ENCODE peak calls at places on chromosomes 11 and 22, in seven cellular contexts. One of them, this sample, is unnamed. For H3K4me1, the result is how much of the 10 kb centered on the place peaks cover.

GRCh38 chr22:50621491-50621880 is 6.5 kb downstream of the ARSA start:
- DNase-seq in PC-9: no peak
- DNase-seq in neuronal stem cell: no peak
- DNase-seq in pancreas: no peak
- DNase-seq in mesenchymal stem cell: no peak
- DNase-seq in A549: no peak
- DNase-seq in kidney: no peak
- DNase-seq in this sample: no peak

GRCh38 chr11:120295110-120295509 is 30.0 kb upstream of the TLCD5 start:
- DNase-seq in PC-9: peak
- DNase-seq in neuronal stem cell: no peak
- DNase-seq in pancreas: peak
- DNase-seq in mesenchymal stem cell: no peak
- DNase-seq in A549: no peak
- DNase-seq in kidney: no peak
- DNase-seq in this sample: no peak

GRCh38 chr11:114162719-114163123 is 103.2 kb downstream of the ZBTB16 start:
- DNase-seq in PC-9: peak
- DNase-seq in neuronal stem cell: no peak
- DNase-seq in pancreas: peak
- DNase-seq in mesenchymal stem cell: peak
- DNase-seq in A549: peak
- DNase-seq in kidney: peak
- DNase-seq in this sample: peak

GRCh38 chr11:101707477-101707876 is 123.7 kb upstream of the TRPC6 start:
- DNase-seq in PC-9: no peak
- DNase-seq in neuronal stem cell: no peak
- DNase-seq in pancreas: no peak
- DNase-seq in mesenchymal stem cell: no peak
- DNase-seq in A549: no peak
- DNase-seq in kidney: no peak
- DNase-seq in this sample: no peak

GRCh38 chr22:37781434-37782059 is 26.2 kb upstream of the GCAT start:
- DNase-seq in PC-9: no peak
- DNase-seq in neuronal stem cell: no peak
- DNase-seq in pancreas: no peak
- DNase-seq in mesenchymal stem cell: no peak
- DNase-seq in A549: peak
- DNase-seq in kidney: peak
- DNase-seq in this sample: no peak

GRCh38 chr11:119993732-119994131 is 144.2 kb downstream of the TRIM29 start:
- DNase-seq in PC-9: no peak
- DNase-seq in neuronal stem cell: no peak
- DNase-seq in pancreas: peak
- DNase-seq in mesenchymal stem cell: no peak
- DNase-seq in A549: no peak
- DNase-seq in kidney: no peak
- DNase-seq in this sample: no peak

GRCh38 chr11:125542709-125543108 is 26.6 kb upstream of the EI24 start:
- DNase-seq in PC-9: no peak
- DNase-seq in neuronal stem cell: no peak
- DNase-seq in pancreas: no peak
- DNase-seq in mesenchymal stem cell: no peak
- DNase-seq in A549: no peak
- DNase-seq in kidney: no peak
- DNase-seq in this sample: no peak

GRCh38 chr11:32316846-32317525 is 118.4 kb downstream of the WT1 start:
- DNase-seq in PC-9: no peak
- DNase-seq in neuronal stem cell: no peak
- DNase-seq in pancreas: no peak
- DNase-seq in mesenchymal stem cell: peak
- DNase-seq in A549: no peak
- DNase-seq in kidney: no peak
- DNase-seq in this sample: no peak

GRCh38 chr11:33268945-33269567 is 11.9 kb downstream of the HIPK3 start:
- DNase-seq in PC-9: no peak
- DNase-seq in neuronal stem cell: no peak
- DNase-seq in pancreas: no peak
- DNase-seq in mesenchymal stem cell: peak
- DNase-seq in A549: no peak
- DNase-seq in kidney: no peak
- DNase-seq in this sample: no peak

GRCh38 chr22:45328822-45329535 is 19.2 kb downstream of the FAM118A start:
- DNase-seq in PC-9: no peak
- DNase-seq in neuronal stem cell: no peak
- DNase-seq in pancreas: no peak
- DNase-seq in mesenchymal stem cell: no peak
- DNase-seq in A549: no peak
- DNase-seq in kidney: no peak
- DNase-seq in this sample: peak

GRCh38 chr11:64553554-64554201 is 37.3 kb upstream of the SLC22A12 start:
- DNase-seq in PC-9: no peak
- DNase-seq in neuronal stem cell: peak
- DNase-seq in pancreas: peak
- DNase-seq in mesenchymal stem cell: peak
- DNase-seq in A549: peak
- DNase-seq in kidney: peak
- DNase-seq in this sample: peak

GRCh38 chr22:40235418-40235817 is 57.7 kb downstream of the TNRC6B start:
- DNase-seq in PC-9: no peak
- DNase-seq in neuronal stem cell: no peak
- DNase-seq in pancreas: no peak
- DNase-seq in mesenchymal stem cell: no peak
- DNase-seq in A549: no peak
- DNase-seq in kidney: no peak
- DNase-seq in this sample: no peak

GRCh38 chr11:11081273-11081672 is 223.4 kb upstream of the ZBED5 start:
- DNase-seq in PC-9: no peak
- DNase-seq in neuronal stem cell: no peak
- DNase-seq in pancreas: no peak
- DNase-seq in mesenchymal stem cell: no peak
- DNase-seq in A549: no peak
- DNase-seq in kidney: no peak
- DNase-seq in this sample: no peak

GRCh38 chr22:23058063-23058462 is 12.3 kb upstream of the GNAZ start:
- DNase-seq in PC-9: no peak
- DNase-seq in neuronal stem cell: no peak
- DNase-seq in pancreas: no peak
- DNase-seq in mesenchymal stem cell: no peak
- DNase-seq in A549: no peak
- DNase-seq in kidney: no peak
- DNase-seq in this sample: no peak

GRCh38 chr11:67583319-67584204 is at the start of gene GSTP1:
- DNase-seq in PC-9: peak
- DNase-seq in neuronal stem cell: peak
- DNase-seq in pancreas: peak
- DNase-seq in mesenchymal stem cell: peak
- DNase-seq in A549: peak
- DNase-seq in kidney: peak
- DNase-seq in this sample: peak
- H3K4me3 ChIP-seq in PC-9: peak
- H3K4me3 ChIP-seq in neuronal stem cell: peak
- H3K4me3 ChIP-seq in pancreas: peak
- H3K4me3 ChIP-seq in mesenchymal stem cell: peak
- H3K4me3 ChIP-seq in A549: peak
- H3K4me3 ChIP-seq in kidney: peak
- H3K4me3 ChIP-seq in this sample: peak

GRCh38 chr22:26713823-26714449 is 56.5 kb downstream of the MIAT start:
- DNase-seq in PC-9: no peak
- DNase-seq in neuronal stem cell: no peak
- DNase-seq in pancreas: no peak
- DNase-seq in mesenchymal stem cell: peak
- DNase-seq in A549: peak
- DNase-seq in kidney: no peak
- DNase-seq in this sample: peak

GRCh38 chr22:26711205-26711958 is 54.0 kb downstream of the MIAT start:
- DNase-seq in PC-9: no peak
- DNase-seq in neuronal stem cell: no peak
- DNase-seq in pancreas: no peak
- DNase-seq in mesenchymal stem cell: peak
- DNase-seq in A549: no peak
- DNase-seq in kidney: no peak
- DNase-seq in this sample: no peak

GRCh38 chr22:26714971-26715370 is 57.6 kb downstream of the MIAT start:
- DNase-seq in PC-9: no peak
- DNase-seq in neuronal stem cell: no peak
- DNase-seq in pancreas: no peak
- DNase-seq in mesenchymal stem cell: no peak
- DNase-seq in A549: no peak
- DNase-seq in kidney: no peak
- DNase-seq in this sample: no peak

GRCh38 chr22:26709617-26710390 is 52.4 kb downstream of the MIAT start:
- DNase-seq in PC-9: no peak
- DNase-seq in neuronal stem cell: no peak
- DNase-seq in pancreas: no peak
- DNase-seq in mesenchymal stem cell: peak
- DNase-seq in A549: no peak
- DNase-seq in kidney: no peak
- DNase-seq in this sample: no peak

DNA sequence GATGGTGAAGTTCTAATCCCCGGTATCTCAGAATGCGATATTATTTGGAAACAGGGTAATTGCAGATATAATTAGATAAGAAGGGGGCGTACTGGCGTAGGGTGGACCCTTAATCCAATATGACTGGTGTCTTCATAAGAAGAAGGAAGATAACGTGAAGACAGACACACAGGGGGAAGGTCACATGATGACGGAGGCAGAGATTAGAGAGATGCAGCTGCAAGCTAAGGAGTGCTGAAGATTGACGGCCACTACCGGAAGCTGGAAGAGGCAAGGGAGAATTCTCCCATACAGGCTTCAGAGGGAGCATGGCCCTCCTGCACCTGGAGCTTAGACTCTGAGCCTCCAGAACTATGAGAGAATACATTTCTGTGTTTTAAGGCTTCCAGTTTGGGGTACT is 54.8 kb downstream of the MIAT start:
- DNase-seq in PC-9: no peak
- DNase-seq in neuronal stem cell: no peak
- DNase-seq in pancreas: no peak
- DNase-seq in mesenchymal stem cell: peak
- DNase-seq in A549: no peak
- DNase-seq in kidney: no peak
- DNase-seq in this sample: no peak
- H3K4me1 ChIP-seq in PC-9: under half
- H3K4me1 ChIP-seq in neuronal stem cell: under half
- H3K4me1 ChIP-seq in pancreas: under half
- H3K4me1 ChIP-seq in mesenchymal stem cell: under half
- H3K4me1 ChIP-seq in A549: under half
- H3K4me1 ChIP-seq in kidney: under half
- H3K4me1 ChIP-seq in this sample: under half

DNA sequence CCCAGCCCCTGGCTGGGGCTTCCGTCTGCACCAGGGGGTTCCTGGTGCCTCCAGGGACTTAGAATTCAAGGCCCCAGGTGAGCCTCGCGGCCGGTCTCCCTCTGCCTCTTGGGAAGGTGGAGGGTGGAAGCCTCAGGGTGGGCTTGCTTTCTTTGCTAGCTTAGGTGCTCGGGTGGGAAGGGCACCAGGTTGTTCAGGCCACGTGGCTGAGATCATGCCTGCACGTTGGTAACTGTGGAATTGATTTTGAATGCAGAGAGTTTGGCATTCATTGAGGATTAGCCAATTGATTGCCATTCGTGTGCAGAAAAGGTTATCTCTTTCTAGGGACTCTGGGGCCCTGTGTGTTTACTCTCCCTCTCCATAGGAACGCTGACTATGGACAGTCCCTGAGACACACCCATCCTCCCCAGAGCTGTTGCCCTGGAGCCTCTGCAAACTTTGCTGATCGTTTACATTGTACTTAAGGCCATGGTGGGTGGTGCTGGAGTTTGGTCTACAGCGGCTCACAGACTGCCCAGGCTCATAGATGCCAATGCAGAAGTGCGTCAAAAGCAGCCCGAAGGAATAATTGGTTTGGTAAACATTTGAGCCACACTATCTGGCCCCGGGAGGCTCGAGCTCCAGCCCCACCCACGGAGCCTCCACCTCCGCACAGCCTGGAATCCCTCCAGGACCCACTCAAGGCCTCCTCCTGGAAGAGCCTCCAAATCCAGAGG is 1457.7 kb downstream of the BRD1 start:
- DNase-seq in PC-9: no peak
- DNase-seq in neuronal stem cell: no peak
- DNase-seq in pancreas: no peak
- DNase-seq in mesenchymal stem cell: no peak
- DNase-seq in A549: peak
- DNase-seq in kidney: no peak
- DNase-seq in this sample: no peak
- H3K27ac ChIP-seq in PC-9: no peak
- H3K27ac ChIP-seq in neuronal stem cell: no peak
- H3K27ac ChIP-seq in pancreas: no peak
- H3K27ac ChIP-seq in mesenchymal stem cell: no peak
- H3K27ac ChIP-seq in A549: peak
- H3K27ac ChIP-seq in kidney: no peak
- H3K27ac ChIP-seq in this sample: no peak

GRCh38 chr11:133950874-133951483 is 5.8 kb downstream of the IGSF9B start:
- DNase-seq in PC-9: no peak
- DNase-seq in neuronal stem cell: no peak
- DNase-seq in pancreas: no peak
- DNase-seq in mesenchymal stem cell: no peak
- DNase-seq in A549: no peak
- DNase-seq in kidney: no peak
- DNase-seq in this sample: peak

GRCh38 chr11:133953999-133954398 is 2.8 kb downstream of the IGSF9B start:
- DNase-seq in PC-9: no peak
- DNase-seq in neuronal stem cell: no peak
- DNase-seq in pancreas: no peak
- DNase-seq in mesenchymal stem cell: no peak
- DNase-seq in A549: no peak
- DNase-seq in kidney: no peak
- DNase-seq in this sample: peak

GRCh38 chr11:133952199-133953190 is 4.3 kb downstream of the IGSF9B start:
- DNase-seq in PC-9: no peak
- DNase-seq in neuronal stem cell: no peak
- DNase-seq in pancreas: no peak
- DNase-seq in mesenchymal stem cell: no peak
- DNase-seq in A549: no peak
- DNase-seq in kidney: no peak
- DNase-seq in this sample: peak

GRCh38 chr11:133953571-133953970 is 3.2 kb downstream of the IGSF9B start:
- DNase-seq in PC-9: no peak
- DNase-seq in neuronal stem cell: no peak
- DNase-seq in pancreas: no peak
- DNase-seq in mesenchymal stem cell: no peak
- DNase-seq in A549: no peak
- DNase-seq in kidney: no peak
- DNase-seq in this sample: no peak

DNA sequence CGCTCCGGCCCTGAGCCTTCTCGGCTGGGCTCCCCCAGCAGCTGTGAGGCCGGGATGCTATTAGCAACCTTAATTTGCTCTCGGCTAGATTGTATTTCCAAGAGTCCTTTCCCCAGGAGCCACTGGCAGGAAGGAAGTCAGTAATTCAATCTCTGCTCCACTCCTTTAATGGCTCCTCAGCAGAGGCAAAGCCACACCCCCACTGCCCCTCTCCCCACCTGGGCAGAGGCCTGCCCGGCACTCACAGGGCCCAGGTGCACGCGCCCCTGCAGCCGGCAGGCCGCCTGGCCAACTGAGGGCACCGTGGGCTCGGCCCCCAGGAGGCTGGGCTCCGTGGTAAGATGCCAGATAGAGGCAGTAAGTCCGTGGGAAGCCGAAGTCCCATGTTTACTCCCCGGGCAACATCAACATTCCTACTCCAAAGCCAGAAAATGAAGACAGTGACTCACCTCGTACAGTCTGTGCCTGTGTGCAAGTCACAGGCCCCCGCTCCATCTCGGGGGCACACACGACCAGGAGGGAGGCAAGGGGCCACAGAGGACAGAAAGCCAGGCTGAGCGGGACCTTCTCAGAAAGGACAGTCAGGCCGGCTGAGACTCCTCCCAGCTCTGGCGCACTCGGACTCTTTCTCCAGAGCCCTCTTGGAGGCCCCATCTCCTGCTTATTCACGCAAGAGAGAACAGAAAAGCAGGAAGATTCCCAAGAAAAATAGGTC is 5.1 kb downstream of the IGSF9B start:
- DNase-seq in PC-9: no peak
- DNase-seq in neuronal stem cell: no peak
- DNase-seq in pancreas: no peak
- DNase-seq in mesenchymal stem cell: no peak
- DNase-seq in A549: no peak
- DNase-seq in kidney: no peak
- DNase-seq in this sample: no peak
- H3K4me3 ChIP-seq in PC-9: no peak
- H3K4me3 ChIP-seq in neuronal stem cell: peak
- H3K4me3 ChIP-seq in pancreas: no peak
- H3K4me3 ChIP-seq in mesenchymal stem cell: peak
- H3K4me3 ChIP-seq in A549: no peak
- H3K4me3 ChIP-seq in kidney: no peak
- H3K4me3 ChIP-seq in this sample: peak